ENCODE peak calls at places on chromosomes 6 and 20, in seven cellular contexts. K is stimulated activated naive CD8-positive, alpha-beta T cell treated with anti-CD3 and anti-CD28 coated beads, Interleukin-15, Interleukin-2, amounts not matched to agents 100 U/mL and 50 U/mL, for 24 hours; G is NCI-H1930; S is activated CD4-positive, alpha-beta T cell treated with anti-CD3 and anti-CD28 coated beads for 24 hours; C is activated T-helper 9 cell treated with anti-CD3 and anti-CD28 coated beads, Interleukin-2, amount 50 U/mL, for 16 hours; B is CD4-positive, alpha-beta T cell; X is NCI-H510A. U is an unnamed sample.

GRCh38 chr6:113879186-113880096 is 22.3 kb downstream of the MARCKS start:
- DNase-seq in K (peak), G (peak), S (no peak), C (no peak), B (no peak), X (no peak), U (peak)

GRCh38 chr6:83417880-83418663 is 12.8 kb downstream of the ME1 start:
- DNase-seq in K (no peak), G (no peak), S (no peak), C (no peak), B (no peak), X (no peak), U (peak)

GRCh38 chr20:53883098-53883762 is 187.2 kb downstream of the BCAS1 start:
- DNase-seq in K (peak), G (no peak), S (no peak), C (no peak), B (no peak), X (no peak), U (no peak)

GRCh38 chr6:167836722-167837121 is 10.0 kb downstream of the AFDN start:
- DNase-seq in K (no peak), G (no peak), S (no peak), C (no peak), B (no peak), X (no peak), U (no peak)

GRCh38 chr6:31420546-31420945 is 17.2 kb downstream of the MICA start:
- DNase-seq in K (no peak), G (no peak), S (no peak), C (no peak), B (no peak), X (no peak), U (no peak)

GRCh38 chr6:28383235-28384142 is 16.1 kb downstream of the ZSCAN12 start:
- DNase-seq in K (peak), G (peak), S (no peak), C (no peak), B (no peak), X (no peak), U (peak)

GRCh38 chr20:49695830-49696229 is 17.8 kb downstream of the B4GALT5 start:
- DNase-seq in K (no peak), G (no peak), S (no peak), C (no peak), B (no peak), X (no peak), U (no peak)

GRCh38 chr6:161882196-161882595 is 608.3 kb upstream of the AGPAT4 start:
- DNase-seq in K (no peak), G (no peak), S (no peak), C (no peak), B (no peak), X (peak), U (no peak)

GRCh38 chr6:83193747-83194582 is 808 bp downstream of the RWDD2A start:
- DNase-seq in K (peak), G (peak), S (peak), C (peak), B (peak), X (peak), U (peak)

GRCh38 chr20:54067606-54068174 is 2.7 kb downstream of the BCAS1 start:
- DNase-seq in K (no peak), G (no peak), S (no peak), C (no peak), B (no peak), X (no peak), U (peak)

GRCh38 chr6:31826793-31827285 is 699 bp upstream of the HSPA1B start:
- DNase-seq in K (peak), G (no peak), S (no peak), C (no peak), B (peak), X (no peak), U (peak)

U was measured in hepatocyte.